ENCODE peak calls at places on chromosomes 11 and 22, in four cellular contexts. M, A, I and Q are unnamed samples.

GRCh38 chr11:10503217-10503616 is 37.8 kb downstream of the RNF141 start:
- DNase-seq in M (peak; percentile 48), A (no peak), I (peak; percentile 22), Q (no peak)

GRCh38 chr11:121372028-121372427 is 79.5 kb downstream of the SC5D start:
- DNase-seq in M (no peak), A (no peak), I (no peak), Q (no peak)

GRCh38 chr22:20446383-20446970 is 8.9 kb upstream of the SCARF2 start:
- DNase-seq in M (no peak), A (peak; percentile 12), I (no peak), Q (no peak)

GRCh38 chr22:35921777-35922176 is 106.8 kb downstream of the RBFOX2 start:
- DNase-seq in M (peak; percentile 74), A (peak; percentile 51), I (peak; percentile 90), Q (peak; percentile 79)

GRCh38 chr11:112511271-112511670 is 250.6 kb upstream of the PLET1 start:
- DNase-seq in M (no peak), A (no peak), I (no peak), Q (no peak)

GRCh38 chr11:125950178-125950490 is 4.3 kb downstream of the VSIG10L2 start:
- DNase-seq in M (no peak), A (no peak), I (no peak), Q (no peak)

GRCh38 chr11:102807921-102808320 is 10.0 kb upstream of the MMP1 start:
- DNase-seq in M (peak; percentile 51), A (no peak), I (no peak), Q (no peak)

GRCh38 chr11:112016088-112016764 is 9.0 kb upstream of the DLAT start:
- DNase-seq in M (no peak), A (no peak), I (no peak), Q (no peak)

GRCh38 chr11:128520886-128521696 is 66.3 kb downstream of the ETS1 start:
- DNase-seq in M (no peak), A (no peak), I (no peak), Q (no peak)

GRCh38 chr11:128518493-128519207 is 68.7 kb downstream of the ETS1 start:
- DNase-seq in M (no peak), A (no peak), I (no peak), Q (no peak)

GRCh38 chr11:128520206-128520885 is 67.0 kb downstream of the ETS1 start:
- DNase-seq in M (no peak), A (no peak), I (no peak), Q (no peak)

GRCh38 chr11:128517457-128518230 is 69.7 kb downstream of the ETS1 start:
- DNase-seq in M (no peak), A (no peak), I (no peak), Q (no peak)

DNA sequence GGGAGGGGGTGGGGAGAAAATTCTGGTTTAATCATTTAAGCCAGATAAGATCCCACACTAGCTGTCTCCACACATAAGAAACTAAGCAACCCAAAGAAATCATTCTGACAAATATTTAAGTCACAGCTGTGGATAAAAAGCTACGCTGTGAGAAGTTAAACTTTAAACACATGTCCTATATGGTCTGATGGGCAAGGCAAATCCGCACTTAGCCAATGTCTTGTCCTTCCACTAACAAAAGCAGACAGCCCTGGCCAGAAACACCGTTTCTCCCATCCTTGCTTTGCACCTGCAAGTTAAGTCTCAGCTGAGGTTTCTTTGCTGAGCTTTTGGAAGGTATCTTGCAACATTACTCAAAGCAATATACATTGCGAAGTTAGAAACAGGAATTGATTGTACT is 68.0 kb downstream of the ETS1 start:
- DNase-seq in M (no peak), A (no peak), I (no peak), Q (no peak)
- TF ChIP-seq POLR2A in M (no peak), A (no peak), I (no peak), Q (no peak)

GRCh38 chr11:1563697-1564534 is 8.2 kb downstream of the DUSP8 start:
- DNase-seq in M (no peak), A (no peak), I (no peak), Q (no peak)
- H3K4me3 ChIP-seq in M (no peak overlapping the region), A (no peak overlapping the region), I (no peak overlapping the region), Q (no peak overlapping the region)

GRCh38 chr11:31871310-31872073 is 60.4 kb upstream of the PAX6 start:
- DNase-seq in M (no peak), A (no peak), I (no peak), Q (no peak)
- TF ChIP-seq POLR2A in M (no peak), A (no peak), I (no peak), Q (no peak)

GRCh38 chr22:44586337-44586990 is 88.4 kb upstream of the RTL6 start:
- DNase-seq in M (no peak), A (no peak), I (peak; percentile 56), Q (no peak)
- H3K4me3 ChIP-seq in M (no peak overlapping the region), A (no peak overlapping the region), I (no peak overlapping the region), Q (no peak overlapping the region)

GRCh38 chr11:110093407-110094297 is 460 bp downstream of the ZC3H12C start:
- DNase-seq in M (peak; percentile 47), A (peak; percentile 71), I (peak; percentile 81), Q (peak; percentile 37)
- TF ChIP-seq POLR2A in M (peak; percentile 57), A (peak; percentile 3), I (no peak), Q (no peak)

GRCh38 chr11:43992138-43992537 is 49.7 kb downstream of the C11orf96 start:
- DNase-seq in M (no peak), A (no peak), I (no peak), Q (no peak)

GRCh38 chr11:43997022-43997665 is 50.6 kb upstream of the ACCSL start:
- DNase-seq in M (no peak), A (no peak), I (peak; percentile 54), Q (no peak)

GRCh38 chr11:43989162-43989961 is 46.9 kb downstream of the C11orf96 start:
- DNase-seq in M (no peak), A (peak; percentile 67), I (peak; percentile 86), Q (peak; percentile 85)

GRCh38 chr11:43996318-43996717 is 51.5 kb upstream of the ACCSL start:
- DNase-seq in M (no peak), A (no peak), I (no peak), Q (peak; percentile 53)

GRCh38 chr11:43992834-43993637 is 50.6 kb downstream of the C11orf96 start:
- DNase-seq in M (peak; percentile 53), A (peak; percentile 45), I (peak; percentile 74), Q (no peak)
- H3K4me3 ChIP-seq in M (peak overlapping the region; percentile 8), A (no peak overlapping the region), I (no peak overlapping the region), Q (no peak overlapping the region)

GRCh38 chr11:62125881-62126280 is 2.1 kb downstream of the INCENP start:
- DNase-seq in M (no peak), A (no peak), I (no peak), Q (no peak)

GRCh38 chr11:62125316-62125715 is 1.5 kb downstream of the INCENP start:
- DNase-seq in M (no peak), A (no peak), I (no peak), Q (no peak)

GRCh38 chr11:62124186-62125113 is 639 bp downstream of the INCENP start:
- DNase-seq in M (peak; percentile 40), A (no peak), I (peak; percentile 36), Q (no peak)

GRCh38 chr11:62122076-62122475 is 1.7 kb upstream of the INCENP start:
- DNase-seq in M (no peak), A (no peak), I (no peak), Q (no peak)

DNA sequence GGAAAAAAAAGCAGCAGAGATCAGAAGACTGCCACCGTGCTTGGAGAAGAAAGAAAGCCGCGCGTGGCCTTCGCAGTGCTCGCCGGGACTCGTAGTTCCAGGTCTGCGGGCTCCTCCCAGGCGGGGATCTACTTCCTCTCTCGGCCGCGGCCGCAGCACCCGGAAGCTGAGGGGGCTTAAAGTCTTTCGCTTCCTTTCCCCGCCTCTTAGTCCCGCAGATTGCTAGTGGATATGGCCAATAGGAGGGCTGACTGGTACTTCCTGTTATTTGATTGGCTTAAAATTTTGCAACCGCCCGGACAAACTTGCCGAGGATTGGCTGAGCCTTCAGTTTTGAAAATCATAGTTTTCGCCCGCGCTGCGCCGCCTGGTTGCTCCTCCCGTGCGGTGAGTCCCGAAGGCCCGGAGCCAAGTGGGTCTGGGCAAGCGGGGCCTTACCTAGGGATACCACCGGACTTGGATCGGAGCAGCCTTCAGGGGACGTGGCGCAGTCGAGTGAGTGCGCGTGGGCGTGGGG is at the start of gene INCENP:
- DNase-seq in M (peak; percentile 97), A (peak; percentile 96), I (peak; percentile 98), Q (peak; percentile 99)
- TF ChIP-seq POLR2A in M (peak; percentile 47), A (no peak), I (no peak), Q (no peak)

GRCh38 chr22:23072035-23072910 is 2.0 kb downstream of the GNAZ start:
- DNase-seq in M (no peak), A (peak; percentile 16), I (peak; percentile 60), Q (no peak)
- H3K4me3 ChIP-seq in M (no peak overlapping the region), A (no peak overlapping the region), I (no peak overlapping the region), Q (no peak overlapping the region)

DNA sequence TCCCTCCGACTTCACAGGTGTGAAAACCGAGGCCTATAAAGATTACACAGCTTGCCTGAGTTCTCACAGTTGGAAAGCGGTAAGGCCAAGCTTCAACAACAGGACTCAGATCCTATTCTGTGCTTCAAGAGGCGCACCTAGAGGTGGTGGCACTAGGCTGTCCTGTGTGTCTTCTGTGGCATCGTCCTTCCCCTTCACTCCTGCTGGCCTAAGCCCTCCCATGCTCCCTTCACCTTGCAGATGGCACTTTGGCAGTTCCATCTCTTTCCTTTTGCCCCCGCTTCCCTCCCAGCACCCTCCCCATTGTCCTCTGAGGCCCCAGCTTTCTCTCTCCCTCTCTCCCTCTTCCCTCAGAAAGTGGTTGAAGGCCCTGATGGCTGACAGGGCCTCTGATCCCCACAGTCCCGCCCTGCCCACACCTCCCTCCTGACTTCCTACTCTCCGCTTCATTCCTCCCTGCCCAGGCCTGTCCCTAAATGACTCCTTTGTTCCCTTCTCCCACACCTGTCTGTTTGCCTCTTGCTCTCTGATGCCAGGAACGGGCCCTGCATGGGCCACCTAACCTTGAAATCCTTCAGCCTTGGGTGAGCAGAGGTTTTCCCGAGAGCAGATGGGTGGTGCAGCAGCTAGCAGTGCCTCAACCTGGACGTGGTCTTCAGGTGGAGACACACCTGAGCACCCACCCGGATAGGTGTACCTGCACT is 5.8 kb downstream of the TRIM29 start:
- DNase-seq in M (peak; percentile 16), A (peak; percentile 4), I (peak; percentile 54), Q (peak; percentile 85)
- TF ChIP-seq POLR2A in M (no peak), A (no peak), I (no peak), Q (no peak)

GRCh38 chr22:18091478-18091877 is 13.7 kb downstream of the PEX26 start:
- DNase-seq in M (no peak), A (no peak), I (no peak), Q (no peak)
- H3K4me3 ChIP-seq in M (peak overlapping the region; percentile 39), A (peak overlapping the region; percentile 5), I (peak overlapping the region; percentile 44), Q (no peak overlapping the region)